ENCODE peak calls at places on chromosome 1, in nine cellular contexts. Z, T, D, M, S, J, A, C and I are unnamed samples.

GRCh38 chr1:238677567-238677966 is 708.8 kb upstream of the CHRM3 start:
- DNase-seq in Z (no peak), T (peak), D (no peak), M (no peak), S (no peak), J (no peak), A (no peak), C (no peak), I (no peak)

GRCh38 chr1:8182034-8182761 is 135.7 kb upstream of the SLC45A1 start:
- DNase-seq in Z (no peak), T (peak), D (peak), M (no peak), S (no peak), J (no peak), A (no peak), C (no peak), I (no peak)

GRCh38 chr1:234987415-234988159 is 141.1 kb downstream of the TOMM20 start:
- DNase-seq in Z (no peak), T (peak), D (no peak), M (peak), S (peak), J (peak), A (peak), C (peak), I (no peak)

GRCh38 chr1:86471296-86471695 is 2.6 kb downstream of the CLCA1 start:
- DNase-seq in Z (no peak), T (no peak), D (no peak), M (no peak), S (no peak), J (no peak), A (no peak), C (no peak), I (no peak)

GRCh38 chr1:97304366-97304765 is 582.8 kb downstream of the PTBP2 start:
- DNase-seq in Z (no peak), T (no peak), D (no peak), M (no peak), S (no peak), J (no peak), A (no peak), C (no peak), I (no peak)

GRCh38 chr1:32701951-32702598 is 495 bp downstream of the SYNC start:
- DNase-seq in Z (no peak), T (no peak), D (peak), M (peak), S (peak), J (no peak), A (peak), C (peak), I (peak)

GRCh38 chr1:152166966-152167365 is 7.9 kb upstream of the RPTN start:
- DNase-seq in Z (no peak), T (no peak), D (no peak), M (no peak), S (no peak), J (no peak), A (no peak), C (no peak), I (no peak)

GRCh38 chr1:157505481-157506272 is 46.6 kb downstream of the FCRL5 start:
- DNase-seq in Z (no peak), T (peak), D (no peak), M (peak), S (no peak), J (peak), A (peak), C (peak), I (no peak)

GRCh38 chr1:209646558-209646957 is 5.7 kb downstream of the LAMB3 start:
- DNase-seq in Z (no peak), T (no peak), D (no peak), M (no peak), S (no peak), J (no peak), A (peak), C (no peak), I (no peak)

GRCh38 chr1:201360901-201361651 is 16.4 kb downstream of the TNNT2 start:
- DNase-seq in Z (no peak), T (no peak), D (peak), M (no peak), S (no peak), J (no peak), A (no peak), C (peak), I (no peak)

GRCh38 chr1:186541003-186541402 is 80.1 kb upstream of the PDC start:
- DNase-seq in Z (no peak), T (no peak), D (no peak), M (no peak), S (no peak), J (no peak), A (no peak), C (no peak), I (no peak)

GRCh38 chr1:25774921-25775774 is 24.8 kb upstream of the SELENON start:
- DNase-seq in Z (no peak), T (no peak), D (no peak), M (no peak), S (no peak), J (no peak), A (no peak), C (no peak), I (no peak)

DNA sequence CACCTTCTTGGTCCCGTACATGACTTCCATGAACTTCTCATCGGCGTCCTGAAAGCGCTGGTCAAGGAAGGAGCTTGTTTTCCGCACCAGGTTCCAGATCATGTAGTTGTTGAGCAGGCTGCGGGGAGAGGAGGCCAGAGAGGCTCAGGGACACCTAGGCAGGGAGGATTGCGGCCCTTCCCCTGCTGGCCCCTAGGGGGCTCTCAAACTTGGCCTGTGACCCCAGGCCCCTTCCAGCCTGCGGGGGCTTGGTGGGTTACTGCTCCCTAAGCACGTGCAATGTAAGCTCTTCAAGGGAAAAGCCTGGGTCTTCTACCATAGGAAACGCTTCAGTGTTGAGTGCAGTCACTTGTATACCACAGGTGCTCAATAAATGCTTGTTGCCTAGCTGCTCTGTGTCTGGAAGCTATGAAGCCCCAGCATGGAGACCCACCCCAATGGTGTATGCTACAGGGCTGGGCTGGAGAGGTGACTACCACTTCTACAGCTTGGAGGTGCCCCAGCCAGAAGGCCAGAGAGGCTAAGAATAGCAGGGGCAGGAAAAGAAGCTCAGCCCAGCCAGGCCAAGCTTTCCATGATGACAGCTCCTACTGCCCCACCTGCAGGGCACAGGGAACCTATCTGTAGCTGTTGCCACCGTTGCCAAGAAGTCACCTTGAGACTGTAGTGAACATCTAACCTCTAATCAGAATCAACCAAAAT is 45.1 kb downstream of the ECE1 start:
- DNase-seq in Z (no peak), T (no peak), D (no peak), M (no peak), S (no peak), J (no peak), A (peak), C (no peak), I (no peak)
- TF ChIP-seq CTCF in Z (no peak), T (peak), D (peak), M (no peak), S (no peak), J (peak), A (peak), C (peak), I (peak)

GRCh38 chr1:165078391-165078790 is 278.1 kb downstream of the LMX1A start:
- DNase-seq in Z (no peak), T (no peak), D (no peak), M (no peak), S (no peak), J (no peak), A (no peak), C (no peak), I (no peak)
- TF ChIP-seq CTCF in Z (no peak), T (no peak), D (no peak), M (no peak), S (no peak), J (no peak), A (no peak), C (no peak), I (no peak)

GRCh38 chr1:96080925-96081324 is 640.7 kb upstream of the PTBP2 start:
- DNase-seq in Z (no peak), T (no peak), D (no peak), M (no peak), S (no peak), J (no peak), A (peak), C (no peak), I (no peak)
- TF ChIP-seq CTCF in Z (no peak), T (no peak), D (no peak), M (no peak), S (no peak), J (no peak), A (peak), C (no peak), I (no peak)

GRCh38 chr1:23211955-23212354 is 5.3 kb downstream of the HTR1D start:
- DNase-seq in Z (no peak), T (no peak), D (no peak), M (no peak), S (no peak), J (no peak), A (no peak), C (no peak), I (no peak)

GRCh38 chr1:23209765-23210164 is 7.5 kb downstream of the HTR1D start:
- DNase-seq in Z (no peak), T (no peak), D (no peak), M (no peak), S (no peak), J (no peak), A (no peak), C (no peak), I (no peak)

GRCh38 chr1:23208527-23208926 is 8.8 kb downstream of the HTR1D start:
- DNase-seq in Z (no peak), T (no peak), D (no peak), M (no peak), S (no peak), J (no peak), A (no peak), C (no peak), I (no peak)

GRCh38 chr1:23210963-23211362 is 6.3 kb downstream of the HTR1D start:
- DNase-seq in Z (no peak), T (peak), D (no peak), M (no peak), S (no peak), J (no peak), A (no peak), C (no peak), I (no peak)

DNA sequence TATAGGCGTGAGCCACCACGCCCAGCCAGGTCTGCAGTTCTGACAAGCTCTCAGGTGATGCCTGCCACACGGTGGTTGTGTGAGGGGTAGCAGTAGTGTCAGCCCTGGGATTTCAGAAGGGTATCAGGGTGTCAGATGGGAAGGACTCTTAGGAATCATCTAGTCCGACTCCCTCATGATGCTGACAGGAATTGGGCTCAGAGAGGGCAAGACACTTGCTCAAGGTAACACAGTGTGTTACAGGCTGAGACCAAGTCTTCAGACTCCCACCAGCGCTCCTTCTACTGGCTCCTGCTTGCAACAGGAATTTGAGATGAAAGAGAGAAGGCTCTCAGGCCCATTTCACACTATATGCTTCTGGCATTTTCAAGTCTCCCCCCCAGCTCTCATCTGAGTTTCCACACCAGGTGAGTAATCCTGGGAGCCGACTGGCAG is 6.9 kb downstream of the HTR1D start:
- DNase-seq in Z (no peak), T (peak), D (no peak), M (no peak), S (no peak), J (no peak), A (peak), C (no peak), I (no peak)
- TF ChIP-seq CTCF in Z (peak), T (peak), D (no peak), M (no peak), S (no peak), J (peak), A (peak), C (no peak), I (no peak)

DNA sequence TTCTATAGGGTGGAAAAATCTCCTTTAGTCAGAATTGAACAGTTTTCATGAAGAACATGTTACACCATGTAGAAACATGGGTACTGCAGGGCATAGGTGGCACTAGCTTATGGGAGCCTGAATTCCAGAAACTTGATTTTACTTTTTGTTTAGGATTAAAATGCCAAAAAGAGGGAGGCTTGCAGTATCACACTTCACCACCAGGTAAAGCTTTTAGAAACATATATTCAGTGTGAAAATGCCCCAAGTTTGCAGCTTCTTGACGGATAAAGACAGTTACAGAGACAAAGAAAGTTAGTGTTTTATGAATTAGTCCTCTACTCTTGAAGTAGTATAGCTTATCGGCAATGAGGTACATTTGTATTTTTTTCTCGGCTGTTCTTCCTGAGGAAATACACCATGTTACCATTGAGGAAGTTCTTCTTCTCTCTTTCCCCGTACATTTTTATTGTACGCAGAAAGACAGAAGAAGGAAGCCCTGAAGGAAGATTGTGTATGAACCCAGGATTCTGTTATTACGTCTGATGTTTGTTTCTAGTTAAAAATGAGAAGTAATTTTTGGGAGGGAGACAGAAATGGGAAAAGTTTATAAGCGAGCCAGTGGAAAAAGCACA is 66.1 kb downstream of the PBX1 start:
- DNase-seq in Z (no peak), T (no peak), D (no peak), M (no peak), S (no peak), J (no peak), A (no peak), C (no peak), I (no peak)
- TF ChIP-seq CTCF in Z (peak), T (peak), D (no peak), M (peak), S (no peak), J (peak), A (peak), C (peak), I (peak)

GRCh38 chr1:61609040-61609439 is 115.9 kb downstream of the TM2D1 start:
- DNase-seq in Z (no peak), T (no peak), D (no peak), M (no peak), S (no peak), J (no peak), A (no peak), C (no peak), I (no peak)
- TF ChIP-seq CTCF in Z (no peak), T (no peak), D (no peak), M (no peak), S (no peak), J (no peak), A (no peak), C (no peak), I (no peak)

GRCh38 chr1:26959722-26960624 is at the start of gene KDF1:
- DNase-seq in Z (peak), T (peak), D (peak), M (no peak), S (no peak), J (no peak), A (peak), C (peak), I (no peak)
- TF ChIP-seq CTCF in Z (peak), T (no peak), D (no peak), M (no peak), S (no peak), J (no peak), A (peak), C (no peak), I (peak)